ENCODE peak calls at places on chromosomes 6 and 20, in five cellular contexts. I is adipocyte, D is psoas muscle, C is Right ventricle myocardium superior, W is AG08396. T is an unnamed sample.

GRCh38 chr20:23404196-23404595 is 17.1 kb downstream of the NAPB start:
- DNase-seq in I (peak), D (no peak), C (no peak), W (no peak), T (no peak)

GRCh38 chr6:157461000-157461915 is 80.3 kb downstream of the ZDHHC14 start:
- DNase-seq in I (no peak), D (no peak), C (no peak), W (peak), T (no peak)

GRCh38 chr20:63359164-63359934 is 1.8 kb downstream of the CHRNA4 start:
- DNase-seq in I (no peak), D (no peak), C (no peak), W (no peak), T (peak)

GRCh38 chr20:19929749-19930148 is 87.4 kb upstream of the NAA20 start:
- DNase-seq in I (no peak), D (no peak), C (no peak), W (peak), T (peak)

GRCh38 chr6:118325220-118325860 is 222.8 kb upstream of the PLN start:
- DNase-seq in I (no peak), D (no peak), C (no peak), W (peak), T (no peak)

GRCh38 chr20:45138451-45139300 is 14.4 kb upstream of the WFDC12 start:
- DNase-seq in I (peak), D (peak), C (peak), W (no peak), T (peak)

GRCh38 chr6:159730277-159730676 is 3.0 kb downstream of the WTAP start:
- DNase-seq in I (peak), D (no peak), C (no peak), W (no peak), T (no peak)

GRCh38 chr20:6164421-6165341 is 41.9 kb upstream of the FERMT1 start:
- DNase-seq in I (no peak), D (peak), C (peak), W (no peak), T (peak)

GRCh38 chr6:137494281-137494966 is at the start of gene OLIG3:
- DNase-seq in I (no peak), D (no peak), C (no peak), W (no peak), T (no peak)

GRCh38 chr6:75893058-75893775 is 144.2 kb downstream of the MYO6 start:
- DNase-seq in I (peak), D (no peak), C (no peak), W (peak), T (no peak)

T was measured in right cardiac atrium.